ENCODE peak calls at places on chromosomes 2 and 18, in eight cellular contexts. J, W, F, D, E, V, I and P are unnamed samples. For H3K4me1, the result is how much of the 10 kb centered on the place peaks cover.

GRCh38 chr2:189763908-189764661 is 1.5 kb upstream of the OSGEPL1 start:
- DNase-seq in J (no peak), W (no peak), F (no peak), D (peak), E (no peak), V (no peak), I (no peak), P (no peak)

GRCh38 chr2:637804-638203 is 39.4 kb downstream of the TMEM18 start:
- DNase-seq in J (no peak), W (no peak), F (no peak), D (no peak), E (no peak), V (no peak), I (no peak), P (no peak)

GRCh38 chr2:225842939-225843338 is 443.4 kb downstream of the NYAP2 start:
- DNase-seq in J (no peak), W (no peak), F (no peak), D (no peak), E (no peak), V (no peak), I (no peak), P (no peak)

GRCh38 chr18:9466127-9466526 is 9.2 kb upstream of the RALBP1 start:
- DNase-seq in J (no peak), W (no peak), F (no peak), D (no peak), E (no peak), V (no peak), I (no peak), P (no peak)

GRCh38 chr2:132391381-132391780 is 25.2 kb upstream of the GPR39 start:
- DNase-seq in J (no peak), W (no peak), F (no peak), D (no peak), E (no peak), V (no peak), I (no peak), P (no peak)

GRCh38 chr2:204265701-204266310 is 279.5 kb upstream of the PARD3B start:
- DNase-seq in J (no peak), W (no peak), F (no peak), D (no peak), E (peak), V (no peak), I (no peak), P (no peak)

GRCh38 chr2:27369471-27370025 is 590 bp downstream of the EIF2B4 start:
- DNase-seq in J (no peak), W (no peak), F (no peak), D (peak), E (peak), V (no peak), I (no peak), P (no peak)

GRCh38 chr2:64760131-64760530 is 106.4 kb upstream of the SERTAD2 start:
- DNase-seq in J (no peak), W (no peak), F (no peak), D (no peak), E (no peak), V (no peak), I (no peak), P (no peak)

GRCh38 chr18:65287642-65288041 is 463.2 kb upstream of the CDH7 start:
- DNase-seq in J (no peak), W (no peak), F (no peak), D (no peak), E (no peak), V (no peak), I (no peak), P (no peak)

GRCh38 chr18:21167641-21168372 is 56.2 kb upstream of the ROCK1 start:
- DNase-seq in J (no peak), W (no peak), F (no peak), D (no peak), E (no peak), V (no peak), I (no peak), P (no peak)

GRCh38 chr2:34401186-34401585 is 802.1 kb upstream of the FAM98A start:
- DNase-seq in J (no peak), W (no peak), F (no peak), D (no peak), E (no peak), V (no peak), I (no peak), P (no peak)

GRCh38 chr2:26482211-26483026 is 4.5 kb upstream of the OTOF start:
- DNase-seq in J (no peak), W (no peak), F (no peak), D (no peak), E (no peak), V (no peak), I (no peak), P (no peak)

GRCh38 chr18:74250131-74250530 is 41.6 kb downstream of the CYB5A start:
- DNase-seq in J (no peak), W (no peak), F (no peak), D (no peak), E (no peak), V (no peak), I (no peak), P (no peak)

GRCh38 chr2:230908094-230908594 is 16.9 kb downstream of the GPR55 start:
- DNase-seq in J (no peak), W (no peak), F (no peak), D (no peak), E (peak), V (peak), I (no peak), P (peak)

GRCh38 chr2:230905448-230906430 is 19.3 kb downstream of the GPR55 start:
- DNase-seq in J (no peak), W (no peak), F (no peak), D (peak), E (no peak), V (peak), I (no peak), P (peak)

GRCh38 chr2:230907361-230908093 is 17.5 kb downstream of the GPR55 start:
- DNase-seq in J (no peak), W (no peak), F (no peak), D (no peak), E (peak), V (no peak), I (no peak), P (peak)

GRCh38 chr2:230904856-230905447 is 20.1 kb downstream of the GPR55 start:
- DNase-seq in J (no peak), W (no peak), F (no peak), D (no peak), E (no peak), V (peak), I (no peak), P (peak)

GRCh38 chr2:230906471-230907230 is 18.4 kb downstream of the GPR55 start:
- DNase-seq in J (no peak), W (no peak), F (no peak), D (no peak), E (peak), V (no peak), I (no peak), P (peak)
- H3K4me1 ChIP-seq in J (under half), W (under half), F (under half), D (under half), E (under half), V (under half), I (under half), P (under half)

GRCh38 chr2:158129037-158129436 is 27.4 kb downstream of the UPP2 start:
- DNase-seq in J (no peak), W (no peak), F (no peak), D (no peak), E (no peak), V (no peak), I (no peak), P (no peak)
- H3K4me1 ChIP-seq in J (under half), W (under half), F (under half), D (under half), E (under half), V (under half), I (under half), P (under half)

GRCh38 chr18:24831871-24832665 is 371.6 kb downstream of the HRH4 start:
- DNase-seq in J (no peak), W (no peak), F (no peak), D (no peak), E (no peak), V (no peak), I (no peak), P (no peak)
- H3K4me1 ChIP-seq in J (under half), W (under half), F (under half), D (under half), E (under half), V (under half), I (under half), P (under half)

GRCh38 chr2:222300725-222301295 is 2.0 kb upstream of the PAX3 start:
- DNase-seq in J (no peak), W (no peak), F (no peak), D (no peak), E (no peak), V (no peak), I (no peak), P (no peak)
- H3K4me1 ChIP-seq in J (under half), W (under half), F (under half), D (under half), E (under half), V (under half), I (under half), P (under half)

DNA sequence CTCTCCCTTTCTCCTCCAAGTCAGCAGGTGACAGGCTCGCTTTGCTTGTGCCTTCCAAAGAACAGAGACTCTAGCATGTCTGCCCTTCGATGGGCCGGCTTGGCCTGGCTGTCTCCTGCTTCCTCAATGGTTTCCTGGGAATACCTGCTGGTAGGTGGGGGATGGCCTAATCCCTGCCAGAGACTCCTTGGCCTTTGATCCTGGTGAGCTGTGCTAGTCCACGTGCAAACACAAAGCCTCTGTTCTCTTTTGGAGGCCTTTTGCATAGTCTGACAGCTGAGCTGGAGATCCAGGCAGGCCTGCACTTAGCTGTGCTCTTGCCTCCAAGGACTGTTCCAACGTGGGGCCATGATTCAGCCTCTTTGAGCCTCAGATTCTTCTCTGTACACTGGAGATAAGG is 67.6 kb downstream of the ARL4C start:
- DNase-seq in J (no peak), W (no peak), F (no peak), D (no peak), E (no peak), V (no peak), I (no peak), P (no peak)
- H3K4me1 ChIP-seq in J (under half), W (under half), F (under half), D (under half), E (under half), V (under half), I (under half), P (under half)

GRCh38 chr2:207131634-207132418 is 33.9 kb downstream of the KLF7 start:
- DNase-seq in J (no peak), W (no peak), F (no peak), D (no peak), E (no peak), V (no peak), I (no peak), P (no peak)

GRCh38 chr2:207135340-207135739 is 30.4 kb downstream of the KLF7 start:
- DNase-seq in J (no peak), W (no peak), F (no peak), D (no peak), E (no peak), V (no peak), I (no peak), P (no peak)

GRCh38 chr2:207135801-207136457 is 29.8 kb downstream of the KLF7 start:
- DNase-seq in J (no peak), W (no peak), F (no peak), D (no peak), E (no peak), V (no peak), I (no peak), P (no peak)

GRCh38 chr2:207133493-207133861 is 32.3 kb downstream of the KLF7 start:
- DNase-seq in J (no peak), W (no peak), F (no peak), D (no peak), E (no peak), V (no peak), I (no peak), P (no peak)

GRCh38 chr2:207133862-207134519 is 31.8 kb downstream of the KLF7 start:
- DNase-seq in J (peak), W (peak), F (no peak), D (peak), E (peak), V (no peak), I (peak), P (peak)
- H3K4me1 ChIP-seq in J (under half), W (under half), F (under half), D (under half), E (under half), V (half or more), I (under half), P (half or more)

GRCh38 chr2:2663401-2664036 is 332.4 kb upstream of the MYT1L start:
- DNase-seq in J (no peak), W (no peak), F (no peak), D (peak), E (no peak), V (no peak), I (no peak), P (no peak)
- H3K4me1 ChIP-seq in J (under half), W (under half), F (under half), D (under half), E (under half), V (under half), I (under half), P (under half)

DNA sequence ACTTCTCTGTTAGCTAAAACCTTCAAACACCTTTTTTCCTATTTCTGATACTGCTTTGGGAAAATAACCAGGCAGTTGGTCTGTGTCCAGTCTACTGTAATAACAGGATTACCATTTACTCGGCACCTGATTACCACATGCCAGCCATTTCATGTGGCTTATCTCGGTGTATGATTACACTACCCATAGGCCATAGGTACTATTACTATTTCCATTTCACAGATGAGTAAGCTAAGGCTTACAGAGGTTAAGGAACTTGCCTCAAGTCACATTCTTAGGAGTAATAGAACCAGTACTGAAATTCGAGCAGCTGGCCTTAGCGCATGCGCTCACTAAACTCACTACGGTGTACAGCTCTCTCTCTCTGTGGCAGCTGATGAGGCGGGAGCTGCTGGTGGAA is 147.2 kb upstream of the L3MBTL4 start:
- DNase-seq in J (no peak), W (no peak), F (no peak), D (no peak), E (no peak), V (no peak), I (no peak), P (no peak)
- H3K4me1 ChIP-seq in J (under half), W (under half), F (under half), D (under half), E (under half), V (under half), I (under half), P (under half)

DNA sequence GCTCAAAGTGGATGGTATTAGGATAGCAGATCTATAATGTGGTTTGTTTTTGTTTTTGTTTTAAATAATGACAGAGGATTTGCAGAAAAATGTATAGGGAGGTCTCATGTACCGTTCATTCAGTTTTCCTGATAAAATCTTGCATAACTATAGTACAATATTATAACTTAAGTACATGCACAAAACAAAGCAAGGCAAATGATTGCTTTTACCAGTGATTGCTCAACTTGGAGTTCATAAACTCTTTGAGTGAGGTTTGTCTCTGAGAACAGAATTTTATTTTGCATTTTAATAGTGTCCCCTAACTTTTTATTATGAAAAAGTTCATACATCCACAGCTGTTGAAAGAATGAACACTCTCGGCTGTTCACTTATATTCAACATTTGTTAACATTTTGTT is 96.6 kb downstream of the MAP4K4 start:
- DNase-seq in J (no peak), W (no peak), F (no peak), D (no peak), E (no peak), V (no peak), I (no peak), P (no peak)
- H3K4me1 ChIP-seq in J (under half), W (under half), F (under half), D (under half), E (under half), V (under half), I (under half), P (under half)

DNA sequence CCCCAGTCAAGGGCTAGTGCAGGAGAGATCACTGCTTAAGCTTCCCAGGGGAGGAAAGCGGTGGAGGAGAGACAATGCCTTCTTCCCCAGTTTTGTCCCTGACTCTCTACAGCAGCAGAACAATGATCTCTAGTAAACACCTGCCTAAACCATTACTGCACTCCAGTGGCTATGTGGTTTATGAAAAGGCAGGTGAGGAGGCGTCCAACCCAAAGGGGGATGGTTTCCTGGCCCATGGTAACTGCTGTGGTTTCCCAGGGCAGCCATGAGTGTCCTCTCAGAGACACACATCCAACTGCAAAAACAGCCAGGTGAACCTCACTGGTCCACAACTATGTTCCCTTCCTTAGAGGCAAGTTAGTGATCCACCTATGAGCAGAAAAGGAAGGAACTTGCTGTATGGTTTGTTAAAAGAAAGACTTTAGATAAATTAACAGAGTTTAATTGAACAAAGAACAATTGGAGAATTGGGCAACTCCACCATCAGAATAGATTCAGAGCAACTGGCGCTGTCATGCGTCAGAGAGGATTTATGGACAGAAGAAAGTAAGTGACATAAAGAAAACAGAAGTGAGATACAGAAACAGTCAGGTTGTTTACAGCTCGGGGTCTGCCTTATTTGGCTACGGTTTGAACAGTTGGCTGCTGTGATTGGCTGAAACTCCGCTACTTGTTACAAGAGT is 4.8 kb upstream of the TTC39C start:
- DNase-seq in J (no peak), W (no peak), F (peak), D (no peak), E (no peak), V (no peak), I (no peak), P (no peak)
- H3K4me1 ChIP-seq in J (under half), W (under half), F (half or more), D (under half), E (under half), V (under half), I (under half), P (under half)